ENCODE peak calls at places on chromosomes 13 and 19, in nine cellular contexts. W, F, C, V, Y, M, A, K and D are unnamed samples.

GRCh38 chr13:29567411-29567810 is 28.1 kb downstream of the SLC7A1 start:
- DNase-seq in C (no peak), Y (no peak), V (no peak), F (no peak), M (no peak), A (no peak), W (no peak), K (peak; percentile 32), D (no peak)

GRCh38 chr13:112977525-112977924 is 8.5 kb downstream of the MCF2L start:
- DNase-seq in C (no peak), W (no peak), K (no peak), V (no peak), M (no peak), F (no peak), A (no peak), Y (no peak), D (no peak)

GRCh38 chr19:7349961-7350711 is 1.4 kb downstream of the ARHGEF18 start:
- DNase-seq in W (no peak), M (peak; percentile 72), K (peak; percentile 40), C (no peak), F (no peak), A (no peak), V (peak; percentile 35), Y (peak; percentile 39), D (peak; percentile 60)

GRCh38 chr13:46492946-46493345 is 60.0 kb upstream of the LRCH1 start:
- DNase-seq in M (no peak), C (no peak), Y (no peak), F (peak; percentile 69), K (no peak), A (no peak), W (no peak), V (peak; percentile 17), D (no peak)

GRCh38 chr13:25037057-25037813 is 58.7 kb upstream of the PABPC3 start:
- DNase-seq in W (peak; percentile 58), K (peak; percentile 49), M (no peak), V (peak; percentile 52), C (no peak), A (peak; percentile 38), F (peak; percentile 66), Y (peak; percentile 5), D (no peak)

GRCh38 chr13:32150794-32151193 is 119.2 kb downstream of the FRY start:
- DNase-seq in Y (no peak), K (peak; percentile 26), V (no peak), W (no peak), A (peak; percentile 43), F (no peak), C (peak; percentile 35), M (peak; percentile 88), D (peak; percentile 95)

GRCh38 chr13:48508001-48508400 is 24.9 kb downstream of the RCBTB2 start:
- DNase-seq in C (no peak), M (no peak), W (no peak), Y (no peak), K (no peak), F (no peak), V (no peak), A (no peak), D (no peak)

GRCh38 chr19:50967924-50968708 is 1.3 kb downstream of the KLK6 start:
- DNase-seq in W (no peak), F (no peak), V (no peak), M (no peak), Y (no peak), A (no peak), K (no peak), C (no peak), D (no peak)

GRCh38 chr19:49689133-49690072 is at the start of gene ADM5:
- DNase-seq in A (no peak), C (peak; percentile 83), Y (no peak), V (peak; percentile 42), K (peak; percentile 82), M (no peak), W (peak; percentile 78), F (no peak), D (no peak)

GRCh38 chr13:22883262-22883840 is 297.4 kb upstream of the SGCG start:
- DNase-seq in V (no peak), F (no peak), Y (no peak), K (peak; percentile 12), A (no peak), C (no peak), W (no peak), M (peak; percentile 59), D (no peak)